ENCODE peak calls at places on chromosomes 16 and 17, in eight cellular contexts. Y is upper lobe of right lung, A is left lung, H is thoracic aorta, Q is stomach, S is small intestine, T is heart left ventricle, J is PC-9. X is an unnamed sample.
A peak's percentile ranks its signal among the peaks of the same experiment; 100 is the strongest.

GRCh38 chr16:84810518-84811273 is 9.1 kb upstream of the CRISPLD2 start:
- DNase-seq in Y (no peak), A (no peak), H (no peak), Q (no peak), S (no peak), T (no peak), J (no peak), X (no peak)

GRCh38 chr17:12667299-12667958 is 1.7 kb downstream of the MYOCD start:
- DNase-seq in Y (no peak), A (no peak), H (no peak), Q (no peak), S (peak; percentile 56), T (no peak), J (no peak), X (no peak)

GRCh38 chr16:85055503-85056210 is 28.1 kb downstream of the KIAA0513 start:
- DNase-seq in Y (peak; percentile 70), A (peak; percentile 78), H (no peak), Q (peak; percentile 64), S (peak; percentile 82), T (no peak), J (peak; percentile 37), X (peak; percentile 53)

GRCh38 chr17:1724869-1725641 is 551 bp downstream of the WDR81 start:
- DNase-seq in Y (peak; percentile 81), A (no peak), H (no peak), Q (no peak), S (no peak), T (peak; percentile 75), J (no peak), X (no peak)

GRCh38 chr16:75486666-75487313 is 8.5 kb downstream of the CHST6 start:
- DNase-seq in Y (no peak), A (no peak), H (no peak), Q (no peak), S (peak; percentile 44), T (no peak), J (no peak), X (no peak)

GRCh38 chr17:4514206-4514605 is 15.5 kb downstream of the SPNS2 start:
- DNase-seq in Y (peak; percentile 77), A (peak; percentile 72), H (no peak), Q (peak; percentile 78), S (no peak), T (no peak), J (peak; percentile 92), X (no peak)

GRCh38 chr17:65314212-65314611 is 177.0 kb downstream of the RGS9 start:
- DNase-seq in Y (no peak), A (no peak), H (no peak), Q (no peak), S (no peak), T (no peak), J (no peak), X (no peak)

GRCh38 chr16:29819506-29819905 is 756 bp upstream of the MVP start:
- DNase-seq in Y (peak; percentile 67), A (no peak), H (no peak), Q (no peak), S (peak; percentile 79), T (no peak), J (no peak), X (no peak)

GRCh38 chr16:73068546-73069401 is 20.8 kb upstream of the ZFHX3 start:
- DNase-seq in Y (peak; percentile 90), A (peak; percentile 88), H (peak; percentile 88), Q (no peak), S (no peak), T (peak; percentile 79), J (peak; percentile 87), X (no peak)

GRCh38 chr17:72030067-72030899 is 90.5 kb upstream of the SOX9 start:
- DNase-seq in Y (peak; percentile 61), A (no peak), H (no peak), Q (peak; percentile 26), S (peak; percentile 55), T (peak; percentile 58), J (no peak), X (no peak)

GRCh38 chr16:88973415-88974050 is 3.5 kb downstream of the CBFA2T3 start:
- DNase-seq in Y (no peak), A (no peak), H (no peak), Q (no peak), S (no peak), T (peak; percentile 55), J (no peak), X (no peak)

GRCh38 chr17:15261818-15262290 is 3.3 kb downstream of the PMP22 start:
- DNase-seq in Y (no peak), A (no peak), H (no peak), Q (no peak), S (peak; percentile 40), T (no peak), J (no peak), X (no peak)
- H3K27me3 ChIP-seq in Y (no peaks in the 10 kb centered on the region), A (peaks cover 69% of the 10 kb centered on the region), H (no peaks in the 10 kb centered on the region), Q (peaks cover 25% of the 10 kb centered on the region), S (no peaks in the 10 kb centered on the region), T (no peaks in the 10 kb centered on the region), J (peaks cover 12% of the 10 kb centered on the region), X (peaks cover 64% of the 10 kb centered on the region)

GRCh38 chr16:78081341-78081740 is 18.1 kb upstream of the WWOX start:
- DNase-seq in Y (no peak), A (no peak), H (no peak), Q (no peak), S (no peak), T (no peak), J (no peak), X (no peak)
- H3K27me3 ChIP-seq in Y (no peaks in the 10 kb centered on the region), A (no peaks in the 10 kb centered on the region), H (no peaks in the 10 kb centered on the region), Q (no peaks in the 10 kb centered on the region), S (no peaks in the 10 kb centered on the region), T (no peaks in the 10 kb centered on the region), J (peaks cover 73% of the 10 kb centered on the region), X (no peaks in the 10 kb centered on the region)

GRCh38 chr17:21464611-21465021 is 88.5 kb downstream of the KCNJ12 start:
- DNase-seq in Y (no peak), A (no peak), H (no peak), Q (no peak), S (no peak), T (no peak), J (no peak), X (no peak)

GRCh38 chr17:21467739-21468490 is 91.8 kb downstream of the KCNJ12 start:
- DNase-seq in Y (no peak), A (no peak), H (no peak), Q (no peak), S (no peak), T (no peak), J (no peak), X (no peak)

GRCh38 chr17:21467196-21467595 is 91.0 kb downstream of the KCNJ12 start:
- DNase-seq in Y (no peak), A (no peak), H (no peak), Q (no peak), S (no peak), T (no peak), J (no peak), X (no peak)

GRCh38 chr17:21463779-21464407 is 87.7 kb downstream of the KCNJ12 start:
- DNase-seq in Y (no peak), A (no peak), H (no peak), Q (no peak), S (no peak), T (no peak), J (no peak), X (no peak)

DNA sequence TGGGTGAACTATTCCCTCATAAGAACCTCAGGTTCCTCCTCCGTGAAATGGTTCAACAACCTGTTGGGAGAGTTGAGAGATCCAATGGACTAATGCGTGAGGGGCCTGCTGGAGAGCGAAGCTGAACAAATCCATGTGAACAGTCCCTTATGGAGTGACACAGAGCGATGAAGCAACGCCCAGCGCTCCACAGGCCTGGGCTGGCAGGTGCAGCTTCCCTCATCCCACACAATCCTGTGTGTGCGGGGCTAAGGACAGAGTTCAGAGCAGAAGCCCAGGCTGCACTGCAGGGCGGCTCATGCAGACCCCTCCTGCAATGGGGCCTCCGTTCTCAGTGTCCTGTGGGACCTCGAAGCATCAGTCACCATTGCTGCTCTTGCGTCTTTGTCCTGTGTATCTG is 90.4 kb downstream of the KCNJ12 start:
- DNase-seq in Y (no peak), A (no peak), H (no peak), Q (no peak), S (no peak), T (no peak), J (no peak), X (no peak)
- H3K27me3 ChIP-seq in Y (no peaks in the 10 kb centered on the region), A (peaks cover 23% of the 10 kb centered on the region), H (no peaks in the 10 kb centered on the region), Q (peaks cover 14% of the 10 kb centered on the region), S (no peaks in the 10 kb centered on the region), T (no peaks in the 10 kb centered on the region), J (peaks cover 69% of the 10 kb centered on the region), X (no peaks in the 10 kb centered on the region)

GRCh38 chr17:48727415-48728175 is 955 bp downstream of the HOXB13 start:
- DNase-seq in Y (no peak), A (no peak), H (no peak), Q (no peak), S (no peak), T (no peak), J (no peak), X (no peak)

GRCh38 chr17:48730240-48730550 is 1.6 kb upstream of the HOXB13 start:
- DNase-seq in Y (no peak), A (no peak), H (no peak), Q (no peak), S (no peak), T (no peak), J (no peak), X (no peak)

GRCh38 chr17:48729335-48730239 is 1.0 kb upstream of the HOXB13 start:
- DNase-seq in Y (no peak), A (no peak), H (no peak), Q (no peak), S (no peak), T (no peak), J (no peak), X (no peak)

GRCh38 chr17:48726916-48727286 is 1.6 kb downstream of the HOXB13 start:
- DNase-seq in Y (no peak), A (no peak), H (no peak), Q (no peak), S (no peak), T (no peak), J (no peak), X (no peak)

GRCh38 chr17:48728232-48729231 is at the start of gene HOXB13:
- DNase-seq in Y (no peak), A (no peak), H (no peak), Q (peak; percentile 37), S (no peak), T (no peak), J (no peak), X (peak; percentile 24)
- H3K27me3 ChIP-seq in Y (peaks cover 99% of the 10 kb centered on the region), A (peaks cover 100% of the 10 kb centered on the region), H (peaks cover 43% of the 10 kb centered on the region), Q (peaks cover 97% of the 10 kb centered on the region), S (no peaks in the 10 kb centered on the region), T (peaks cover 71% of the 10 kb centered on the region), J (peaks cover 93% of the 10 kb centered on the region), X (peaks cover 98% of the 10 kb centered on the region)

GRCh38 chr17:22268912-22269220 is 576.5 kb downstream of the KCNJ18 start:
- DNase-seq in Y (no peak), A (no peak), H (no peak), Q (peak; percentile 10), S (no peak), T (no peak), J (no peak), X (no peak)

GRCh38 chr17:22266231-22266630 is 573.9 kb downstream of the KCNJ18 start:
- DNase-seq in Y (peak; percentile 44), A (no peak), H (no peak), Q (peak; percentile 17), S (no peak), T (no peak), J (no peak), X (no peak)

GRCh38 chr17:22267019-22267418 is 574.7 kb downstream of the KCNJ18 start:
- DNase-seq in Y (no peak), A (no peak), H (no peak), Q (no peak), S (no peak), T (no peak), J (no peak), X (no peak)

GRCh38 chr17:22270381-22270780 is 578.1 kb downstream of the KCNJ18 start:
- DNase-seq in Y (no peak), A (no peak), H (no peak), Q (no peak), S (no peak), T (no peak), J (no peak), X (no peak)

GRCh38 chr17:22268214-22268911 is 576.0 kb downstream of the KCNJ18 start:
- DNase-seq in Y (peak; percentile 44), A (no peak), H (no peak), Q (peak; percentile 24), S (no peak), T (no peak), J (no peak), X (no peak)
- H3K27me3 ChIP-seq in Y (no peaks in the 10 kb centered on the region), A (no peaks in the 10 kb centered on the region), H (no peaks in the 10 kb centered on the region), Q (no peaks in the 10 kb centered on the region), S (no peaks in the 10 kb centered on the region), T (no peaks in the 10 kb centered on the region), J (peaks cover 47% of the 10 kb centered on the region), X (no peaks in the 10 kb centered on the region)

X was measured in CD4-positive, alpha-beta T cell.